ENCODE peak calls at places on chromosomes 12 and 14, in four cellular contexts. H, A, U and P are unnamed samples.
A peak's percentile ranks its signal among the peaks of the same experiment; 100 is the strongest.

GRCh38 chr14:53109688-53110041 is 43.5 kb downstream of the DDHD1 start:
- DNase-seq in H (no peak), A (peak; percentile 31), U (no peak), P (no peak)

GRCh38 chr12:80763874-80764273 is 47.2 kb downstream of the MYF5 start:
- DNase-seq in H (peak; percentile 39), A (peak; percentile 52), U (peak; percentile 73), P (peak; percentile 81)

GRCh38 chr12:110266980-110267620 is 13.9 kb upstream of the ATP2A2 start:
- DNase-seq in H (no peak), A (no peak), U (peak; percentile 75), P (no peak)

GRCh38 chr14:70073924-70074566 is 114.7 kb downstream of the SLC8A3 start:
- DNase-seq in H (peak; percentile 64), A (peak; percentile 87), U (peak; percentile 35), P (peak; percentile 90)

GRCh38 chr12:111412830-111413441 is 7.2 kb downstream of the SH2B3 start:
- DNase-seq in H (no peak), A (no peak), U (peak; percentile 32), P (no peak)

GRCh38 chr12:56082967-56083366 is 3.0 kb downstream of the ERBB3 start:
- DNase-seq in H (no peak), A (peak; percentile 48), U (no peak), P (no peak)

GRCh38 chr12:47041327-47041726 is 38.1 kb upstream of the PCED1B start:
- DNase-seq in H (no peak), A (no peak), U (no peak), P (no peak)

GRCh38 chr12:12804432-12804886 is 8.7 kb upstream of the DDX47 start:
- DNase-seq in H (peak; percentile 70), A (peak; percentile 36), U (peak; percentile 68), P (no peak)

GRCh38 chr12:81209001-81209400 is 131.1 kb downstream of the ACSS3 start:
- DNase-seq in H (no peak), A (peak; percentile 49), U (peak; percentile 11), P (no peak)

GRCh38 chr14:77124345-77125274 is 17.0 kb downstream of the ZDHHC22 start:
- DNase-seq in H (no peak), A (no peak), U (peak; percentile 53), P (peak; percentile 62)

GRCh38 chr12:102172436-102172835 is 25.2 kb downstream of the PMCH start:
- DNase-seq in H (no peak), A (no peak), U (peak; percentile 87), P (no peak)

GRCh38 chr14:56555921-56556570 is 23.6 kb upstream of the TMEM260 start:
- DNase-seq in H (peak; percentile 60), A (peak; percentile 76), U (peak; percentile 46), P (peak; percentile 79)

GRCh38 chr14:99724196-99724891 is 40.2 kb downstream of the CYP46A1 start:
- DNase-seq in H (no peak), A (no peak), U (no peak), P (no peak)

GRCh38 chr12:112747501-112747900 is 44.0 kb upstream of the RPH3A start:
- DNase-seq in H (no peak), A (no peak), U (no peak), P (no peak)

GRCh38 chr14:75549169-75549568 is 26.9 kb downstream of the BATF start:
- DNase-seq in H (no peak), A (no peak), U (no peak), P (no peak)

GRCh38 chr12:34291426-34291901 is 269.2 kb downstream of the ALG10 start:
- DNase-seq in H (no peak), A (no peak), U (no peak), P (no peak)

GRCh38 chr12:53160673-53161072 is 19.8 kb upstream of the ZNF740 start:
- DNase-seq in H (no peak), A (no peak), U (no peak), P (peak; percentile 18)

GRCh38 chr14:67653651-67654280 is 20.7 kb downstream of the VTI1B start:
- DNase-seq in H (no peak), A (no peak), U (no peak), P (no peak)

GRCh38 chr14:72653026-72653425 is 240.9 kb downstream of the DPF3 start:
- DNase-seq in H (no peak), A (no peak), U (no peak), P (no peak)

GRCh38 chr14:104135121-104135903 is 3.1 kb upstream of the KIF26A start:
- DNase-seq in H (no peak), A (peak; percentile 4), U (peak; percentile 29), P (peak; percentile 91)

GRCh38 chr12:14868916-14869315 is 16.7 kb downstream of the MGP start:
- DNase-seq in H (no peak), A (no peak), U (no peak), P (no peak)

GRCh38 chr14:104363891-104364760 is 215.4 kb upstream of the C14orf180 start:
- DNase-seq in H (no peak), A (no peak), U (no peak), P (no peak)

GRCh38 chr14:89251066-89251465 is 166.0 kb downstream of the FOXN3 start:
- DNase-seq in H (no peak), A (no peak), U (no peak), P (peak; percentile 52)

GRCh38 chr14:65486856-65487255 is 74.3 kb downstream of the FUT8 start:
- DNase-seq in H (no peak), A (no peak), U (no peak), P (no peak)

GRCh38 chr14:102540310-102541028 is 30.9 kb upstream of the ANKRD9 start:
- DNase-seq in H (no peak), A (peak; percentile 80), U (no peak), P (no peak)

GRCh38 chr14:103105580-103106168 is 11.1 kb downstream of the EXOC3L4 start:
- DNase-seq in H (no peak), A (no peak), U (no peak), P (no peak)

GRCh38 chr12:19915392-19916192 is 452.7 kb upstream of the PDE3A start:
- DNase-seq in H (peak; percentile 8), A (no peak), U (peak; percentile 85), P (peak; percentile 68)

GRCh38 chr12:50103767-50104321 is at the start of gene GPD1:
- DNase-seq in H (peak; percentile 16), A (peak; percentile 67), U (no peak), P (peak; percentile 73)

GRCh38 chr12:120215766-120216735 is 15.1 kb upstream of the RPLP0 start:
- DNase-seq in H (no peak), A (no peak), U (no peak), P (no peak)
- TF ChIP-seq POLR2AphosphoS5 in H (no peak), A (no peak), U (peak; percentile 6), P (no peak)

GRCh38 chr12:6313326-6313940 is 3.0 kb downstream of the PLEKHG6 start:
- DNase-seq in H (no peak), A (no peak), U (no peak), P (no peak)

GRCh38 chr12:6314776-6315175 is 4.3 kb downstream of the PLEKHG6 start:
- DNase-seq in H (no peak), A (no peak), U (no peak), P (no peak)

GRCh38 chr12:6311822-6312528 is 1.5 kb downstream of the PLEKHG6 start:
- DNase-seq in H (no peak), A (no peak), U (no peak), P (no peak)

GRCh38 chr12:6310771-6311610 is 509 bp downstream of the PLEKHG6 start:
- DNase-seq in H (no peak), A (no peak), U (no peak), P (peak; percentile 88)

DNA sequence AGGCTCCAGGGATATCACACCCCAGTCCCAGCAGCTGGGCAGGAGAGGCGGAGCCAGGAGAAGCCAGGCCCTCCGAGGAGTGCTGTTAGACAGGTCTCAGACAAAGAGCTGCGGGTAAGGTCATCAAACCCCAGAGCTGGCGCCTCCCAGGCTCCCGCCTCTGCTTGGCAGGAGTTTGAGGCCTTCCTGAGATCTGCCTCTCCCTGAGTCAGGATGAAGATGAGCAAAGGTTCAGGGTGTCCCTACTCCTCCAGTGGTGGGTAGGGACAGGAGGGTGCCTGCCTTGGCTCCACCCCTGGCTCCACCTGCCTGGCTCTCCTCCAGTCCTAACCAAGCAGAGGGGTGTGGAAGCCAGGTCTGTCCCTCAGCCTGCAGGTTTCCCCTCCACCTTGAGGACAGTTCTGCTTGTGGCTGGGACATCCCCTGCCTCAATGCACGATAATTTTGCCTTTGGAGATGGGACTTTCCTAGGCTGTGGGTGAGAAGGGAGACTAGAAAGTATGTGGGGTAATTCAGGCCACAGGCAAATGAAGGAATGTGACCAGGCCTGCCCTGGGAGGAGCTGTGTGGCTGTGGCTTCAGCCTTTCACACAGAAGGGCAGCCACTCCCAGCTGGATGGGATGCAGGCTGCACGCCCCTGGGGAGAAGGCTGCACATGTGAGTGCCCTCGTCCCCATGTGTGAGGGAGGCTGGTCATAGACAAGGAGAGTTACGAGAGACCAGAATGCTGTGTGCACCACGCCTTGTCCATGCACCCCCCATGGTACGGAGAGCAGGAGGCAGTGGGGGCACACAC is 2.2 kb downstream of the PLEKHG6 start:
- DNase-seq in H (no peak), A (no peak), U (no peak), P (peak; percentile 68)
- H2AFZ ChIP-seq in H (no peak overlapping the region), A (no peak overlapping the region), U (no peak overlapping the region), P (no peak overlapping the region)

GRCh38 chr12:124647316-124647715 is 79.9 kb upstream of the NCOR2 start:
- DNase-seq in H (no peak), A (no peak), U (no peak), P (no peak)

GRCh38 chr12:124650912-124651311 is 83.5 kb upstream of the NCOR2 start:
- DNase-seq in H (no peak), A (no peak), U (no peak), P (no peak)

GRCh38 chr12:124646385-124647230 is 79.2 kb upstream of the NCOR2 start:
- DNase-seq in H (no peak), A (no peak), U (no peak), P (peak; percentile 32)

GRCh38 chr12:124651508-124652273 is 84.3 kb upstream of the NCOR2 start:
- DNase-seq in H (no peak), A (no peak), U (peak; percentile 55), P (no peak)

GRCh38 chr12:124648710-124649384 is 81.4 kb upstream of the NCOR2 start:
- DNase-seq in H (no peak), A (no peak), U (no peak), P (no peak)
- H3K79me2 ChIP-seq in H (no peaks in the 10 kb centered on the region), A (no peaks in the 10 kb centered on the region), U (no peaks in the 10 kb centered on the region), P (no peaks in the 10 kb centered on the region)

GRCh38 chr12:1605129-1606020 is 11.0 kb upstream of the FBXL14 start:
- DNase-seq in H (peak; percentile 78), A (peak; percentile 70), U (peak; percentile 81), P (peak; percentile 85)
- TF ChIP-seq POLR2AphosphoS5 in H (no peak), A (no peak), U (no peak), P (no peak)

GRCh38 chr12:92155733-92156132 is 10.1 kb upstream of the BTG1 start:
- DNase-seq in H (no peak), A (no peak), U (no peak), P (no peak)

GRCh38 chr12:92162079-92162478 is 16.4 kb upstream of the BTG1 start:
- DNase-seq in H (no peak), A (no peak), U (peak; percentile 14), P (no peak)

GRCh38 chr12:92156704-92157395 is 11.2 kb upstream of the BTG1 start:
- DNase-seq in H (no peak), A (no peak), U (no peak), P (no peak)

GRCh38 chr12:92156139-92156538 is 10.5 kb upstream of the BTG1 start:
- DNase-seq in H (no peak), A (no peak), U (no peak), P (no peak)

GRCh38 chr12:92158711-92159534 is 13.3 kb upstream of the BTG1 start:
- DNase-seq in H (no peak), A (no peak), U (no peak), P (no peak)
- H2AFZ ChIP-seq in H (no peak overlapping the region), A (no peak overlapping the region), U (no peak overlapping the region), P (no peak overlapping the region)